ENCODE peak calls at places on chromosome 16, in six cellular contexts. One of them, this sample, is unnamed. For H3K27me3, the result is how much of the 10 kb centered on the place peaks cover.

GRCh38 chr16:55136356-55136755 is 187.6 kb upstream of the IRX6 start:
- DNase-seq in adrenal gland: no peak
- DNase-seq in transverse colon: no peak
- DNase-seq in endothelial cell of umbilical vein: no peak
- DNase-seq in uterus: no peak
- DNase-seq in body of pancreas: no peak
- DNase-seq in this sample: no peak

GRCh38 chr16:27426423-27427408 is 24.7 kb downstream of the IL21R start:
- DNase-seq in adrenal gland: peak
- DNase-seq in transverse colon: peak
- DNase-seq in endothelial cell of umbilical vein: peak
- DNase-seq in uterus: no peak
- DNase-seq in body of pancreas: no peak
- DNase-seq in this sample: peak

GRCh38 chr16:49596699-49597291 is 223.2 kb downstream of the C16orf78 start:
- DNase-seq in adrenal gland: peak
- DNase-seq in transverse colon: no peak
- DNase-seq in endothelial cell of umbilical vein: no peak
- DNase-seq in uterus: no peak
- DNase-seq in body of pancreas: no peak
- DNase-seq in this sample: no peak

GRCh38 chr16:83994087-83994486 is 26.0 kb downstream of the NECAB2 start:
- DNase-seq in adrenal gland: no peak
- DNase-seq in transverse colon: no peak
- DNase-seq in endothelial cell of umbilical vein: no peak
- DNase-seq in uterus: no peak
- DNase-seq in body of pancreas: no peak
- DNase-seq in this sample: no peak

GRCh38 chr16:23509763-23510153 is 536 bp downstream of the GGA2 start:
- DNase-seq in adrenal gland: no peak
- DNase-seq in transverse colon: no peak
- DNase-seq in endothelial cell of umbilical vein: peak
- DNase-seq in uterus: peak
- DNase-seq in body of pancreas: peak
- DNase-seq in this sample: no peak

GRCh38 chr16:72976747-72977064 is 71.2 kb downstream of the ZFHX3 start:
- DNase-seq in adrenal gland: no peak
- DNase-seq in transverse colon: no peak
- DNase-seq in endothelial cell of umbilical vein: no peak
- DNase-seq in uterus: no peak
- DNase-seq in body of pancreas: no peak
- DNase-seq in this sample: no peak

GRCh38 chr16:9966569-9967157 is 215.6 kb downstream of the GRIN2A start:
- DNase-seq in adrenal gland: no peak
- DNase-seq in transverse colon: no peak
- DNase-seq in endothelial cell of umbilical vein: no peak
- DNase-seq in uterus: no peak
- DNase-seq in body of pancreas: no peak
- DNase-seq in this sample: no peak

GRCh38 chr16:69176033-69176780 is 10.8 kb upstream of the SNTB2 start:
- DNase-seq in adrenal gland: no peak
- DNase-seq in transverse colon: no peak
- DNase-seq in endothelial cell of umbilical vein: peak
- DNase-seq in uterus: no peak
- DNase-seq in body of pancreas: no peak
- DNase-seq in this sample: no peak

GRCh38 chr16:86073103-86073625 is 174.2 kb downstream of the IRF8 start:
- DNase-seq in adrenal gland: no peak
- DNase-seq in transverse colon: no peak
- DNase-seq in endothelial cell of umbilical vein: no peak
- DNase-seq in uterus: no peak
- DNase-seq in body of pancreas: peak
- DNase-seq in this sample: no peak

GRCh38 chr16:69921125-69921524 is 30.0 kb upstream of the CLEC18A start:
- DNase-seq in adrenal gland: no peak
- DNase-seq in transverse colon: no peak
- DNase-seq in endothelial cell of umbilical vein: no peak
- DNase-seq in uterus: no peak
- DNase-seq in body of pancreas: no peak
- DNase-seq in this sample: no peak

GRCh38 chr16:58306327-58306726 is 11.5 kb upstream of the PRSS54 start:
- DNase-seq in adrenal gland: peak
- DNase-seq in transverse colon: peak
- DNase-seq in endothelial cell of umbilical vein: peak
- DNase-seq in uterus: no peak
- DNase-seq in body of pancreas: no peak
- DNase-seq in this sample: no peak

GRCh38 chr16:77374384-77374783 is 60.5 kb downstream of the ADAMTS18 start:
- DNase-seq in adrenal gland: no peak
- DNase-seq in transverse colon: no peak
- DNase-seq in endothelial cell of umbilical vein: no peak
- DNase-seq in uterus: no peak
- DNase-seq in body of pancreas: no peak
- DNase-seq in this sample: no peak

GRCh38 chr16:4392382-4393242 is 21.0 kb downstream of the VASN start:
- DNase-seq in adrenal gland: no peak
- DNase-seq in transverse colon: no peak
- DNase-seq in endothelial cell of umbilical vein: no peak
- DNase-seq in uterus: peak
- DNase-seq in body of pancreas: peak
- DNase-seq in this sample: no peak

GRCh38 chr16:65547799-65548446 is 426.1 kb upstream of the CDH11 start:
- DNase-seq in adrenal gland: no peak
- DNase-seq in transverse colon: no peak
- DNase-seq in endothelial cell of umbilical vein: no peak
- DNase-seq in uterus: no peak
- DNase-seq in body of pancreas: no peak
- DNase-seq in this sample: no peak

GRCh38 chr16:64589836-64590235 is 532.0 kb downstream of the CDH11 start:
- DNase-seq in adrenal gland: no peak
- DNase-seq in transverse colon: no peak
- DNase-seq in endothelial cell of umbilical vein: no peak
- DNase-seq in uterus: no peak
- DNase-seq in body of pancreas: no peak
- DNase-seq in this sample: no peak

DNA sequence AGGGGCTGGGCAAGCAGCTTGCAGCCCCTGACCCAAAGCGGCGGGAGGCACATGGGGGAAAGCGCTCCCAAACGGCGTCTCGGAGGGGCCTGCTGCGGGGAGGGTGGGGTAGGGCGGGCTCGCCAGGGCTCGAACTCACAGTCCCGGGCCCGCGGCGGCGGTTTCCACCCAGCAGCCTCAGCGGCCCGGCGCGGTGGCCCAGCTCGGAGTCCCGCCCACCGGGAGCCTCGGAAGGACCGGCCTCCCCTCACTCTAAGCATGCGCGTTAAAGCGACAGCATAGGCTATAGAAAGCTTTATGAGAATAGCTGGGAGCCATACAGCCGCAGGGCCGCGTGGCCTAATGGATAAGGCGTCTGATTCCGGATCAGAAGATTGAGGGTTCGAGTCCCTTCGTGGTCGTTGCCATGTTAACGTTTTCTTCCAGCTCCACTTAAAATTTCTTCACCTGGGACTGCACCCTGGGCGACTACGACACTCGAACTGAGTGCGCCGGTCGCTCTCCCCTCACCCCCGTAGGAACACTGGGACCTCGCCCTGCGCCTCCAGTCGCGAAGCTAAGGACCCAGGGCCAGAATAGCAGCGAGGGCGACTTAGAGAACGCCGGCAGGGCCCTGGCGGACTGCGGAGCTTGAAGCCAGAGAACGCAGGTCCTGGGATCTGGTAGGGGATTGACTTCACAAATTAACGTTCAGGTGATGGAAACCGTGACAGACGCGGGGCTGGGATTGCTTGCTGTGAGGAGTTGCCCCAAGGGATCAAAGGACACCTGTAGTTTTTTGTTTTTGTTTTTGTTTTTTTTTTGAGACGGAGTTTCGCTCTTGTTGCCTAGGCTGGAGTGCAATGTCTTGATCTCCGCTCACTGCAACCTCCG is 15.8 kb downstream of the ZNF213 start:
- DNase-seq in adrenal gland: peak
- DNase-seq in transverse colon: peak
- DNase-seq in endothelial cell of umbilical vein: peak
- DNase-seq in uterus: peak
- DNase-seq in body of pancreas: peak
- DNase-seq in this sample: peak
- TF ChIP-seq POLR2A in adrenal gland: no peak
- TF ChIP-seq POLR2A in transverse colon: no peak
- TF ChIP-seq POLR2A in endothelial cell of umbilical vein: peak
- TF ChIP-seq POLR2A in uterus: no peak
- TF ChIP-seq POLR2A in body of pancreas: peak
- TF ChIP-seq POLR2A in this sample: no peak

GRCh38 chr16:56891685-56892084 is 26.7 kb downstream of the SLC12A3 start:
- DNase-seq in adrenal gland: no peak
- DNase-seq in transverse colon: no peak
- DNase-seq in endothelial cell of umbilical vein: no peak
- DNase-seq in uterus: no peak
- DNase-seq in body of pancreas: no peak
- DNase-seq in this sample: no peak
- H3K4me3 ChIP-seq in adrenal gland: no peak
- H3K4me3 ChIP-seq in transverse colon: no peak
- H3K4me3 ChIP-seq in endothelial cell of umbilical vein: no peak
- H3K4me3 ChIP-seq in uterus: no peak
- H3K4me3 ChIP-seq in body of pancreas: no peak
- H3K4me3 ChIP-seq in this sample: no peak

GRCh38 chr16:87108941-87109340 is 208.3 kb downstream of the C16orf95 start:
- DNase-seq in adrenal gland: no peak
- DNase-seq in transverse colon: no peak
- DNase-seq in endothelial cell of umbilical vein: no peak
- DNase-seq in uterus: no peak
- DNase-seq in body of pancreas: no peak
- DNase-seq in this sample: no peak
- H3K27me3 ChIP-seq in adrenal gland: under half
- H3K27me3 ChIP-seq in transverse colon: under half
- H3K27me3 ChIP-seq in endothelial cell of umbilical vein: under half
- H3K27me3 ChIP-seq in uterus: under half
- H3K27me3 ChIP-seq in body of pancreas: under half
- H3K27me3 ChIP-seq in this sample: under half

GRCh38 chr16:89686520-89687091 is at the start of gene CDK10:
- DNase-seq in adrenal gland: peak
- DNase-seq in transverse colon: peak
- DNase-seq in endothelial cell of umbilical vein: peak
- DNase-seq in uterus: peak
- DNase-seq in body of pancreas: peak
- DNase-seq in this sample: peak
- TF ChIP-seq POLR2A in adrenal gland: peak
- TF ChIP-seq POLR2A in transverse colon: peak
- TF ChIP-seq POLR2A in endothelial cell of umbilical vein: peak
- TF ChIP-seq POLR2A in uterus: peak
- TF ChIP-seq POLR2A in body of pancreas: peak
- TF ChIP-seq POLR2A in this sample: peak

DNA sequence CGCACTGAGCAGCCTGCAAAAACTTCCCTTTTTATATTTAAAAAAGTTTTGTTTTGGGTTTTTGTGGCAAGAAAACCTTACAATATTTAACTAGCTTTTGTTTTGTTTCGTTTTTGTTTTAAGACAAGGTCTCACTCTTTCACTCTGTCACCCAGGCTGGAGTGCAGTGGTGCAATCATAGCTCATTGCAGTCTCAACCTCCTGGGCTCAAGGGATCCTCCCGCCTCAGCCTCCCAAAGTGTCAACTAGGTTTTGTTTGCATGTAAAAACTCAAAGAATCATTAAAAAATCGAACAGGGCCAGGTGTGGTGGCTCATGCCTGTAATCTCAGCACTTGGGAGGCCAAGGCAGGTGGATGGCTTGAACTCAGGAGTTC is 77.9 kb upstream of the FA2H start:
- DNase-seq in adrenal gland: no peak
- DNase-seq in transverse colon: no peak
- DNase-seq in endothelial cell of umbilical vein: no peak
- DNase-seq in uterus: no peak
- DNase-seq in body of pancreas: no peak
- DNase-seq in this sample: no peak
- H3K4me3 ChIP-seq in adrenal gland: no peak
- H3K4me3 ChIP-seq in transverse colon: no peak
- H3K4me3 ChIP-seq in endothelial cell of umbilical vein: no peak
- H3K4me3 ChIP-seq in uterus: no peak
- H3K4me3 ChIP-seq in body of pancreas: no peak
- H3K4me3 ChIP-seq in this sample: no peak

DNA sequence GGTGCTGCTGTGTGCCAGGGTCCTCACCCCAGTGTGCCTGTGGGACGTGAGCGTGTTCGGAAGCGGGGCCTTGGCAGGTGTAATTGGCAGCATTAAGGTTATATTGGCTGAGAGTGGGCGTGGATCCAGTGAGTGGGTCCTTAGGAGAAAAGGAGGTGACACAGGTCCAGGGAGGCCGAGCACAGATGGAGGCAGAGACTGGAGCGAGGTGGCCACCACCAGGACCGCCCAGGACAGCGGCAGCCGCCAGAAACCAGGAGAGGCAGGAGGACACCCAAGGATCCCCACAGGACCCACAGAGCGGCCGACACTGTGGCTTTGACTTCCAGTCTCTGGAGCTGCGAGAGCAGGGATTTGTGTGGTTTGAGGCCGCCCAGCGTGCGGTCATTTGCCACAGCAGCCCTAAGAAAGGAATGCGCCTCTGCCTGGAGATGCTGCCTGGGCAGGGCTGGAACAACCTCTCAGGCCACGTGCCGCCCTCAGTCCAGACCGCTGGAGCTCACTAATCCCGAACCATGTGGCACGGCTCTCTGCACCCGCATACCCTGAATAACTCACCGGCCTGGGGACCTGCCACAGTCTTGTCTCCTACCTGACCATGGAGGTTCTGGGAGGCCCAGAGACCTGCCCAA is 45.3 kb downstream of the SOX8 start:
- DNase-seq in adrenal gland: no peak
- DNase-seq in transverse colon: no peak
- DNase-seq in endothelial cell of umbilical vein: no peak
- DNase-seq in uterus: no peak
- DNase-seq in body of pancreas: no peak
- DNase-seq in this sample: no peak
- H3K27me3 ChIP-seq in adrenal gland: under half
- H3K27me3 ChIP-seq in transverse colon: half or more
- H3K27me3 ChIP-seq in endothelial cell of umbilical vein: under half
- H3K27me3 ChIP-seq in uterus: under half
- H3K27me3 ChIP-seq in body of pancreas: under half
- H3K27me3 ChIP-seq in this sample: half or more

DNA sequence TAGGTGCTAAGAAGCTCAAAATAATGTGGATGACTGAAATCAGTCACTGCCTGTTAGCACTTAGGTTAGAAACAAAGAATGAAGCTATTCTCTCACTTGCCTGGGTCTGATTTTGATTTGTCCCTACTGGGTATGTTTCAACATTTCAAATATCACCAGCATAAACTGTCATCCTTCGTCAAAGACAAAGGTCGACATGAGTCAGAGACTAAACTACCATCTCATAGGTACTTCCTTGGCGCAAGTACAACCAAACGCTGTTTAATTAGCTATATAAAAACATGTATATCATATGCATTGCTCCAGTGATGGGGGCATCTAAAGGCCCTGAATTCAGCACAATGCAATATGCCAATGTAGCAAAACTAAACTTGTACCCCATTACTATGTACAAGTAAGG is 4.0 kb downstream of the AKTIP start:
- DNase-seq in adrenal gland: no peak
- DNase-seq in transverse colon: no peak
- DNase-seq in endothelial cell of umbilical vein: no peak
- DNase-seq in uterus: no peak
- DNase-seq in body of pancreas: no peak
- DNase-seq in this sample: no peak
- TF ChIP-seq POLR2A in adrenal gland: no peak
- TF ChIP-seq POLR2A in transverse colon: no peak
- TF ChIP-seq POLR2A in endothelial cell of umbilical vein: no peak
- TF ChIP-seq POLR2A in uterus: no peak
- TF ChIP-seq POLR2A in body of pancreas: no peak
- TF ChIP-seq POLR2A in this sample: no peak

This sample was measured in suprapubic skin.